ENCODE peak calls at places on chromosome 12, in nine cellular contexts. One of them, this sample, is unnamed. For H3K36me3 and H3K4me1, the result is how much of the 10 kb centered on the place peaks cover.

GRCh38 chr12:54060975-54061778 is 7.5 kb downstream of the HOXC4 start:
- DNase-seq in tibial artery: no peak
- DNase-seq in OCI-LY7: no peak
- DNase-seq in Peyer's patch: no peak
- DNase-seq in adrenal gland: no peak
- DNase-seq in SJSA1: no peak
- DNase-seq in CD8-positive, alpha-beta memory T cell: no peak
- DNase-seq in breast epithelium: no peak
- DNase-seq in lower lobe of right lung: no peak
- DNase-seq in this sample: no peak

GRCh38 chr12:75823475-75823874 is 208.1 kb downstream of the PHLDA1 start:
- DNase-seq in tibial artery: no peak
- DNase-seq in OCI-LY7: no peak
- DNase-seq in Peyer's patch: no peak
- DNase-seq in adrenal gland: no peak
- DNase-seq in SJSA1: no peak
- DNase-seq in CD8-positive, alpha-beta memory T cell: no peak
- DNase-seq in breast epithelium: no peak
- DNase-seq in lower lobe of right lung: no peak
- DNase-seq in this sample: no peak

GRCh38 chr12:57129311-57130288 is 1.3 kb downstream of the LRP1 start:
- DNase-seq in tibial artery: peak
- DNase-seq in OCI-LY7: no peak
- DNase-seq in Peyer's patch: no peak
- DNase-seq in adrenal gland: peak
- DNase-seq in SJSA1: no peak
- DNase-seq in CD8-positive, alpha-beta memory T cell: peak
- DNase-seq in breast epithelium: no peak
- DNase-seq in lower lobe of right lung: no peak
- DNase-seq in this sample: no peak

GRCh38 chr12:64737539-64737938 is 21.7 kb downstream of the GNS start:
- DNase-seq in tibial artery: no peak
- DNase-seq in OCI-LY7: peak
- DNase-seq in Peyer's patch: no peak
- DNase-seq in adrenal gland: no peak
- DNase-seq in SJSA1: no peak
- DNase-seq in CD8-positive, alpha-beta memory T cell: no peak
- DNase-seq in breast epithelium: no peak
- DNase-seq in lower lobe of right lung: no peak
- DNase-seq in this sample: no peak

GRCh38 chr12:88600272-88600671 is 20.0 kb upstream of the KITLG start:
- DNase-seq in tibial artery: no peak
- DNase-seq in OCI-LY7: no peak
- DNase-seq in Peyer's patch: no peak
- DNase-seq in adrenal gland: no peak
- DNase-seq in SJSA1: no peak
- DNase-seq in CD8-positive, alpha-beta memory T cell: no peak
- DNase-seq in breast epithelium: no peak
- DNase-seq in lower lobe of right lung: no peak
- DNase-seq in this sample: no peak

GRCh38 chr12:111753144-111753881 is 13.4 kb upstream of the ALDH2 start:
- DNase-seq in tibial artery: peak
- DNase-seq in OCI-LY7: peak
- DNase-seq in Peyer's patch: peak
- DNase-seq in adrenal gland: peak
- DNase-seq in SJSA1: peak
- DNase-seq in CD8-positive, alpha-beta memory T cell: no peak
- DNase-seq in breast epithelium: no peak
- DNase-seq in lower lobe of right lung: peak
- DNase-seq in this sample: peak

GRCh38 chr12:122437656-122438121 is 15.2 kb upstream of the CLIP1 start:
- DNase-seq in tibial artery: peak
- DNase-seq in OCI-LY7: no peak
- DNase-seq in Peyer's patch: no peak
- DNase-seq in adrenal gland: peak
- DNase-seq in SJSA1: no peak
- DNase-seq in CD8-positive, alpha-beta memory T cell: no peak
- DNase-seq in breast epithelium: peak
- DNase-seq in lower lobe of right lung: no peak
- DNase-seq in this sample: no peak

GRCh38 chr12:75656650-75657049 is 145.2 kb upstream of the KRR1 start:
- DNase-seq in tibial artery: no peak
- DNase-seq in OCI-LY7: no peak
- DNase-seq in Peyer's patch: no peak
- DNase-seq in adrenal gland: no peak
- DNase-seq in SJSA1: peak
- DNase-seq in CD8-positive, alpha-beta memory T cell: no peak
- DNase-seq in breast epithelium: no peak
- DNase-seq in lower lobe of right lung: no peak
- DNase-seq in this sample: no peak

GRCh38 chr12:48165089-48166031 is 8.0 kb upstream of the ASB8 start:
- DNase-seq in tibial artery: no peak
- DNase-seq in OCI-LY7: peak
- DNase-seq in Peyer's patch: no peak
- DNase-seq in adrenal gland: peak
- DNase-seq in SJSA1: peak
- DNase-seq in CD8-positive, alpha-beta memory T cell: peak
- DNase-seq in breast epithelium: no peak
- DNase-seq in lower lobe of right lung: no peak
- DNase-seq in this sample: no peak

GRCh38 chr12:105861232-105861631 is 277.5 kb downstream of the NUAK1 start:
- DNase-seq in tibial artery: no peak
- DNase-seq in OCI-LY7: no peak
- DNase-seq in Peyer's patch: no peak
- DNase-seq in adrenal gland: no peak
- DNase-seq in SJSA1: no peak
- DNase-seq in CD8-positive, alpha-beta memory T cell: no peak
- DNase-seq in breast epithelium: no peak
- DNase-seq in lower lobe of right lung: no peak
- DNase-seq in this sample: no peak

GRCh38 chr12:51011960-51012359 is 14.2 kb downstream of the SLC11A2 start:
- DNase-seq in tibial artery: no peak
- DNase-seq in OCI-LY7: no peak
- DNase-seq in Peyer's patch: no peak
- DNase-seq in adrenal gland: no peak
- DNase-seq in SJSA1: no peak
- DNase-seq in CD8-positive, alpha-beta memory T cell: no peak
- DNase-seq in breast epithelium: no peak
- DNase-seq in lower lobe of right lung: peak
- DNase-seq in this sample: no peak

GRCh38 chr12:51009038-51009437 is 17.1 kb downstream of the SLC11A2 start:
- DNase-seq in tibial artery: peak
- DNase-seq in OCI-LY7: no peak
- DNase-seq in Peyer's patch: peak
- DNase-seq in adrenal gland: peak
- DNase-seq in SJSA1: no peak
- DNase-seq in CD8-positive, alpha-beta memory T cell: peak
- DNase-seq in breast epithelium: peak
- DNase-seq in lower lobe of right lung: peak
- DNase-seq in this sample: no peak

GRCh38 chr12:51013441-51013840 is 12.7 kb downstream of the SLC11A2 start:
- DNase-seq in tibial artery: no peak
- DNase-seq in OCI-LY7: no peak
- DNase-seq in Peyer's patch: no peak
- DNase-seq in adrenal gland: peak
- DNase-seq in SJSA1: no peak
- DNase-seq in CD8-positive, alpha-beta memory T cell: no peak
- DNase-seq in breast epithelium: no peak
- DNase-seq in lower lobe of right lung: no peak
- DNase-seq in this sample: no peak

GRCh38 chr12:51008329-51008728 is 17.9 kb downstream of the SLC11A2 start:
- DNase-seq in tibial artery: no peak
- DNase-seq in OCI-LY7: no peak
- DNase-seq in Peyer's patch: no peak
- DNase-seq in adrenal gland: no peak
- DNase-seq in SJSA1: no peak
- DNase-seq in CD8-positive, alpha-beta memory T cell: no peak
- DNase-seq in breast epithelium: no peak
- DNase-seq in lower lobe of right lung: no peak
- DNase-seq in this sample: no peak

GRCh38 chr12:51012570-51013236 is 13.5 kb downstream of the SLC11A2 start:
- DNase-seq in tibial artery: no peak
- DNase-seq in OCI-LY7: no peak
- DNase-seq in Peyer's patch: no peak
- DNase-seq in adrenal gland: peak
- DNase-seq in SJSA1: no peak
- DNase-seq in CD8-positive, alpha-beta memory T cell: no peak
- DNase-seq in breast epithelium: no peak
- DNase-seq in lower lobe of right lung: no peak
- DNase-seq in this sample: no peak
- H3K27ac ChIP-seq in tibial artery: no peak
- H3K27ac ChIP-seq in OCI-LY7: no peak
- H3K27ac ChIP-seq in Peyer's patch: no peak
- H3K27ac ChIP-seq in adrenal gland: peak
- H3K27ac ChIP-seq in SJSA1: no peak
- H3K27ac ChIP-seq in CD8-positive, alpha-beta memory T cell: no peak
- H3K27ac ChIP-seq in breast epithelium: no peak
- H3K27ac ChIP-seq in lower lobe of right lung: no peak
- H3K27ac ChIP-seq in this sample: no peak

GRCh38 chr12:55723516-55724225 is 3.5 kb downstream of the RDH5 start:
- DNase-seq in tibial artery: no peak
- DNase-seq in OCI-LY7: no peak
- DNase-seq in Peyer's patch: no peak
- DNase-seq in adrenal gland: no peak
- DNase-seq in SJSA1: no peak
- DNase-seq in CD8-positive, alpha-beta memory T cell: no peak
- DNase-seq in breast epithelium: no peak
- DNase-seq in lower lobe of right lung: no peak
- DNase-seq in this sample: no peak

GRCh38 chr12:55726911-55727310 is 1.9 kb downstream of the CD63 start:
- DNase-seq in tibial artery: no peak
- DNase-seq in OCI-LY7: no peak
- DNase-seq in Peyer's patch: no peak
- DNase-seq in adrenal gland: no peak
- DNase-seq in SJSA1: no peak
- DNase-seq in CD8-positive, alpha-beta memory T cell: no peak
- DNase-seq in breast epithelium: no peak
- DNase-seq in lower lobe of right lung: no peak
- DNase-seq in this sample: peak

GRCh38 chr12:55724940-55725309 is 3.9 kb downstream of the CD63 start:
- DNase-seq in tibial artery: no peak
- DNase-seq in OCI-LY7: no peak
- DNase-seq in Peyer's patch: no peak
- DNase-seq in adrenal gland: no peak
- DNase-seq in SJSA1: no peak
- DNase-seq in CD8-positive, alpha-beta memory T cell: no peak
- DNase-seq in breast epithelium: no peak
- DNase-seq in lower lobe of right lung: no peak
- DNase-seq in this sample: no peak

GRCh38 chr12:55724226-55724939 is 4.2 kb downstream of the RDH5 start:
- DNase-seq in tibial artery: peak
- DNase-seq in OCI-LY7: peak
- DNase-seq in Peyer's patch: peak
- DNase-seq in adrenal gland: peak
- DNase-seq in SJSA1: no peak
- DNase-seq in CD8-positive, alpha-beta memory T cell: peak
- DNase-seq in breast epithelium: peak
- DNase-seq in lower lobe of right lung: peak
- DNase-seq in this sample: peak

DNA sequence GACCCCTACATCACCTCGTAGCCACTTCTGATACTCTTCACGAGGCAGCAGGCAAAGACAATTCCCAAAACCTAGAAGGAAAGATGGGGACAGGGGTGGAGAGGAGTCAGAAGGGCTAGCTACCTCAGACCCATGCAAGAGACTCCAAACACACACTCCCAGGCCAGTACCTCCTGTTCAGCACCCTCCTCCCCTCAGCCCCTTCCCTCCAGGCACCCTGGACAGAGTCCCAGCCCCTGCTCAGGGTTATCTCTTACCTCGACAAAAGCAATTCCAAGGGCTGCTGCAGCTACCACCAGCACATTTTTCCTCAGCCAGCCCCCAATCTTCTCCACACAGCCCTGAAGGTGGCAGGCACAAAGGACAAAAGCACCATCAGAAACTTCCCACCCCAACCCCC is 3.3 kb downstream of the CD63 start:
- DNase-seq in tibial artery: no peak
- DNase-seq in OCI-LY7: no peak
- DNase-seq in Peyer's patch: no peak
- DNase-seq in adrenal gland: no peak
- DNase-seq in SJSA1: no peak
- DNase-seq in CD8-positive, alpha-beta memory T cell: no peak
- DNase-seq in breast epithelium: no peak
- DNase-seq in lower lobe of right lung: no peak
- DNase-seq in this sample: no peak
- H3K36me3 ChIP-seq in tibial artery: under half
- H3K36me3 ChIP-seq in OCI-LY7: half or more
- H3K36me3 ChIP-seq in Peyer's patch: under half
- H3K36me3 ChIP-seq in adrenal gland: under half
- H3K36me3 ChIP-seq in SJSA1: half or more
- H3K36me3 ChIP-seq in CD8-positive, alpha-beta memory T cell: under half
- H3K36me3 ChIP-seq in breast epithelium: under half
- H3K36me3 ChIP-seq in lower lobe of right lung: under half
- H3K36me3 ChIP-seq in this sample: under half

GRCh38 chr12:76874027-76874426 is 4.8 kb downstream of the CSRP2 start:
- DNase-seq in tibial artery: no peak
- DNase-seq in OCI-LY7: no peak
- DNase-seq in Peyer's patch: no peak
- DNase-seq in adrenal gland: no peak
- DNase-seq in SJSA1: no peak
- DNase-seq in CD8-positive, alpha-beta memory T cell: no peak
- DNase-seq in breast epithelium: no peak
- DNase-seq in lower lobe of right lung: no peak
- DNase-seq in this sample: no peak
- H3K4me1 ChIP-seq in tibial artery: half or more
- H3K4me1 ChIP-seq in OCI-LY7: under half
- H3K4me1 ChIP-seq in Peyer's patch: under half
- H3K4me1 ChIP-seq in adrenal gland: under half
- H3K4me1 ChIP-seq in SJSA1: under half
- H3K4me1 ChIP-seq in CD8-positive, alpha-beta memory T cell: under half
- H3K4me1 ChIP-seq in breast epithelium: under half
- H3K4me1 ChIP-seq in lower lobe of right lung: under half
- H3K4me1 ChIP-seq in this sample: under half

DNA sequence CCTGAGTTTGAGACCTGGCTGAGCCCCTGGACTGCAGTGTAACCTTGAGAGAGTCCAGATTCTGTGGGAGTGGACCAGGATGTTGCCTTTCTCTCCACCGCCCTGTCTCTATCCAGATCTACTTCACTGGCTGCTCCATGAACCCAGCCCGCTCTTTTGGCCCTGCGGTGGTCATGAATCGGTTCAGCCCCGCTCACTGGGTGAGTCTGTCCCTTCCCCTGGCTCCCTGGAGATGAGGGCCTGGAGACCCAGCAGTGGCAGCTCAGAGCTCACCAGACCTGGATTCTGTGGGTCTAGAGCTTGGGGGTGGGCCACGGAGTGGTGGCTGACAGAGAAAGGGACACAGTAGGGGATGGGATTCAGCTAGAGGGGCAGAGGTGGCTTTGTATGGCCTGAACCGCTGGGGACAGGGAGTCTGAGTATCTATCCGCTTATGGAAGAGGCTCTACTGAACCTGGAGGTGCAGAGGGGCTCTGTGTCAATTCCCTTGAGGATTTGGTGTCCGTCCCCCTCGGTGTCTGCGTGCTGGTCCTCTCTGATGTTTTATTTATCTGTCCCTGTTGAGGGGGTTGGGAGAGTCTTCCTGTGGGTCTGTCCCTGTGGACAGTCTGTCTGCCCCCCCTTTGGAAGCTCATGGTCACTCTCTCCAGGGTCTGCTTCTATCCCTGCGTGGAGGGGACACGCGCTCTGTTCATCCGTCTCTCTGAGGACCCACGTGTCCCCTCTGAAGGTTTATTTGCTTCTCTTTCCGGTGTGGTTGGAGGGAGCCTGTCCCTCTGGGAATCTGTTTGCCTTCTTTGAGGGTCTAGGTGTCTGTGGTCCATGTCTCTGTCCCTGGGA is 2.5 kb downstream of the AQP5 start:
- DNase-seq in tibial artery: no peak
- DNase-seq in OCI-LY7: no peak
- DNase-seq in Peyer's patch: no peak
- DNase-seq in adrenal gland: no peak
- DNase-seq in SJSA1: no peak
- DNase-seq in CD8-positive, alpha-beta memory T cell: no peak
- DNase-seq in breast epithelium: no peak
- DNase-seq in lower lobe of right lung: no peak
- DNase-seq in this sample: peak
- H3K27ac ChIP-seq in tibial artery: no peak
- H3K27ac ChIP-seq in OCI-LY7: no peak
- H3K27ac ChIP-seq in Peyer's patch: no peak
- H3K27ac ChIP-seq in adrenal gland: no peak
- H3K27ac ChIP-seq in SJSA1: no peak
- H3K27ac ChIP-seq in CD8-positive, alpha-beta memory T cell: no peak
- H3K27ac ChIP-seq in breast epithelium: no peak
- H3K27ac ChIP-seq in lower lobe of right lung: no peak
- H3K27ac ChIP-seq in this sample: no peak

This sample was measured in kidney.